ENCODE peak calls at places on chromosomes 6 and 20, in four cellular contexts. One of them, this sample, is unnamed.

GRCh38 chr20:14865169-14865568 is 527.8 kb upstream of the FLRT3 start:
- DNase-seq in choroid plexus epithelial cell: peak
- DNase-seq in CD8-positive, alpha-beta T cell: no peak
- DNase-seq in fibroblast of pulmonary artery: peak
- DNase-seq in this sample: no peak

GRCh38 chr6:2630891-2631458 is 119.7 kb downstream of the MYLK4 start:
- DNase-seq in choroid plexus epithelial cell: peak
- DNase-seq in CD8-positive, alpha-beta T cell: no peak
- DNase-seq in fibroblast of pulmonary artery: peak
- DNase-seq in this sample: no peak

GRCh38 chr6:40962241-40962640 is 76.8 kb downstream of the UNC5CL start:
- DNase-seq in choroid plexus epithelial cell: peak
- DNase-seq in CD8-positive, alpha-beta T cell: no peak
- DNase-seq in fibroblast of pulmonary artery: peak
- DNase-seq in this sample: no peak

GRCh38 chr20:9572690-9573089 is 58.3 kb downstream of the LAMP5 start:
- DNase-seq in choroid plexus epithelial cell: no peak
- DNase-seq in CD8-positive, alpha-beta T cell: no peak
- DNase-seq in fibroblast of pulmonary artery: no peak
- DNase-seq in this sample: no peak

GRCh38 chr20:53716385-53716784 is 122.7 kb upstream of the ZNF217 start:
- DNase-seq in choroid plexus epithelial cell: no peak
- DNase-seq in CD8-positive, alpha-beta T cell: no peak
- DNase-seq in fibroblast of pulmonary artery: no peak
- DNase-seq in this sample: no peak

GRCh38 chr6:151627689-151628444 is 134.1 kb downstream of the CCDC170 start:
- DNase-seq in choroid plexus epithelial cell: peak
- DNase-seq in CD8-positive, alpha-beta T cell: no peak
- DNase-seq in fibroblast of pulmonary artery: no peak
- DNase-seq in this sample: no peak

GRCh38 chr6:140857734-140858380 is 1274.9 kb upstream of the GJE1 start:
- DNase-seq in choroid plexus epithelial cell: peak
- DNase-seq in CD8-positive, alpha-beta T cell: no peak
- DNase-seq in fibroblast of pulmonary artery: peak
- DNase-seq in this sample: no peak

GRCh38 chr6:16136536-16137450 is 7.9 kb downstream of the MYLIP start:
- DNase-seq in choroid plexus epithelial cell: peak
- DNase-seq in CD8-positive, alpha-beta T cell: no peak
- DNase-seq in fibroblast of pulmonary artery: peak
- DNase-seq in this sample: no peak

GRCh38 chr20:13610205-13610604 is 28.5 kb downstream of the TASP1 start:
- DNase-seq in choroid plexus epithelial cell: no peak
- DNase-seq in CD8-positive, alpha-beta T cell: no peak
- DNase-seq in fibroblast of pulmonary artery: no peak
- DNase-seq in this sample: peak

GRCh38 chr6:16674666-16675392 is 86.4 kb downstream of the ATXN1 start:
- DNase-seq in choroid plexus epithelial cell: peak
- DNase-seq in CD8-positive, alpha-beta T cell: no peak
- DNase-seq in fibroblast of pulmonary artery: peak
- DNase-seq in this sample: no peak

GRCh38 chr6:150072201-150072600 is 3.3 kb upstream of the ULBP3 start:
- DNase-seq in choroid plexus epithelial cell: no peak
- DNase-seq in CD8-positive, alpha-beta T cell: peak
- DNase-seq in fibroblast of pulmonary artery: no peak
- DNase-seq in this sample: no peak

GRCh38 chr6:30244560-30244959 is 31.4 kb upstream of the TRIM26 start:
- DNase-seq in choroid plexus epithelial cell: no peak
- DNase-seq in CD8-positive, alpha-beta T cell: no peak
- DNase-seq in fibroblast of pulmonary artery: no peak
- DNase-seq in this sample: no peak

GRCh38 chr6:130365166-130366010 is 429 bp upstream of the TMEM200A start:
- DNase-seq in choroid plexus epithelial cell: peak
- DNase-seq in CD8-positive, alpha-beta T cell: peak
- DNase-seq in fibroblast of pulmonary artery: peak
- DNase-seq in this sample: peak

GRCh38 chr20:33026779-33027759 is 4.4 kb upstream of the BPIFB6 start:
- DNase-seq in choroid plexus epithelial cell: no peak
- DNase-seq in CD8-positive, alpha-beta T cell: no peak
- DNase-seq in fibroblast of pulmonary artery: no peak
- DNase-seq in this sample: no peak

GRCh38 chr6:29938746-29939508 is 3.4 kb upstream of the HLA-A start:
- DNase-seq in choroid plexus epithelial cell: no peak
- DNase-seq in CD8-positive, alpha-beta T cell: no peak
- DNase-seq in fibroblast of pulmonary artery: no peak
- DNase-seq in this sample: peak

GRCh38 chr6:108853077-108853476 is 4.9 kb downstream of the ARMC2 start:
- DNase-seq in choroid plexus epithelial cell: no peak
- DNase-seq in CD8-positive, alpha-beta T cell: no peak
- DNase-seq in fibroblast of pulmonary artery: no peak
- DNase-seq in this sample: no peak

GRCh38 chr20:33948480-33948879 is 45.2 kb upstream of the RALY start:
- DNase-seq in choroid plexus epithelial cell: no peak
- DNase-seq in CD8-positive, alpha-beta T cell: no peak
- DNase-seq in fibroblast of pulmonary artery: no peak
- DNase-seq in this sample: no peak

GRCh38 chr20:10531848-10532247 is 96.7 kb downstream of the SLX4IP start:
- DNase-seq in choroid plexus epithelial cell: peak
- DNase-seq in CD8-positive, alpha-beta T cell: no peak
- DNase-seq in fibroblast of pulmonary artery: peak
- DNase-seq in this sample: no peak

GRCh38 chr6:141780296-141780695 is 352.4 kb upstream of the GJE1 start:
- DNase-seq in choroid plexus epithelial cell: no peak
- DNase-seq in CD8-positive, alpha-beta T cell: no peak
- DNase-seq in fibroblast of pulmonary artery: no peak
- DNase-seq in this sample: no peak

GRCh38 chr6:79005497-79005896 is 72.6 kb downstream of the PHIP start:
- DNase-seq in choroid plexus epithelial cell: no peak
- DNase-seq in CD8-positive, alpha-beta T cell: no peak
- DNase-seq in fibroblast of pulmonary artery: no peak
- DNase-seq in this sample: no peak

GRCh38 chr20:38805502-38805957 is at the start of gene PPP1R16B:
- DNase-seq in choroid plexus epithelial cell: no peak
- DNase-seq in CD8-positive, alpha-beta T cell: peak
- DNase-seq in fibroblast of pulmonary artery: peak
- DNase-seq in this sample: peak

GRCh38 chr6:33812669-33813068 is 8.9 kb upstream of the MLN start:
- DNase-seq in choroid plexus epithelial cell: peak
- DNase-seq in CD8-positive, alpha-beta T cell: peak
- DNase-seq in fibroblast of pulmonary artery: peak
- DNase-seq in this sample: peak

GRCh38 chr6:40343887-40344565 is 243.1 kb downstream of the LRFN2 start:
- DNase-seq in choroid plexus epithelial cell: no peak
- DNase-seq in CD8-positive, alpha-beta T cell: peak
- DNase-seq in fibroblast of pulmonary artery: no peak
- DNase-seq in this sample: no peak

GRCh38 chr20:59771506-59772372 is 161.7 kb downstream of the SYCP2 start:
- DNase-seq in choroid plexus epithelial cell: no peak
- DNase-seq in CD8-positive, alpha-beta T cell: no peak
- DNase-seq in fibroblast of pulmonary artery: no peak
- DNase-seq in this sample: no peak

GRCh38 chr20:15642099-15642498 is 931.1 kb downstream of the KIF16B start:
- DNase-seq in choroid plexus epithelial cell: no peak
- DNase-seq in CD8-positive, alpha-beta T cell: no peak
- DNase-seq in fibroblast of pulmonary artery: no peak
- DNase-seq in this sample: no peak

GRCh38 chr6:156832166-156832743 is 55.1 kb downstream of the ARID1B start:
- DNase-seq in choroid plexus epithelial cell: peak
- DNase-seq in CD8-positive, alpha-beta T cell: no peak
- DNase-seq in fibroblast of pulmonary artery: peak
- DNase-seq in this sample: no peak

GRCh38 chr20:13857304-13857703 is 72.5 kb downstream of the NDUFAF5 start:
- DNase-seq in choroid plexus epithelial cell: no peak
- DNase-seq in CD8-positive, alpha-beta T cell: no peak
- DNase-seq in fibroblast of pulmonary artery: no peak
- DNase-seq in this sample: no peak

GRCh38 chr6:145891126-145891525 is 73.0 kb downstream of the SHPRH start:
- DNase-seq in choroid plexus epithelial cell: peak
- DNase-seq in CD8-positive, alpha-beta T cell: no peak
- DNase-seq in fibroblast of pulmonary artery: peak
- DNase-seq in this sample: no peak

GRCh38 chr6:155084431-155085123 is 89.5 kb downstream of the TIAM2 start:
- DNase-seq in choroid plexus epithelial cell: peak
- DNase-seq in CD8-positive, alpha-beta T cell: no peak
- DNase-seq in fibroblast of pulmonary artery: peak
- DNase-seq in this sample: no peak

GRCh38 chr20:59007758-59008511 is 881 bp upstream of the CTSZ start:
- DNase-seq in choroid plexus epithelial cell: no peak
- DNase-seq in CD8-positive, alpha-beta T cell: no peak
- DNase-seq in fibroblast of pulmonary artery: no peak
- DNase-seq in this sample: no peak

GRCh38 chr6:42915737-42916136 is at the start of gene PTCRA:
- DNase-seq in choroid plexus epithelial cell: no peak
- DNase-seq in CD8-positive, alpha-beta T cell: no peak
- DNase-seq in fibroblast of pulmonary artery: no peak
- DNase-seq in this sample: no peak

GRCh38 chr6:93896081-93896480 is 476.7 kb upstream of the EPHA7 start:
- DNase-seq in choroid plexus epithelial cell: peak
- DNase-seq in CD8-positive, alpha-beta T cell: no peak
- DNase-seq in fibroblast of pulmonary artery: no peak
- DNase-seq in this sample: no peak

GRCh38 chr6:168272379-168273011 is 47.1 kb downstream of the DACT2 start:
- DNase-seq in choroid plexus epithelial cell: no peak
- DNase-seq in CD8-positive, alpha-beta T cell: no peak
- DNase-seq in fibroblast of pulmonary artery: no peak
- DNase-seq in this sample: no peak

GRCh38 chr20:3404402-3404801 is 3.1 kb downstream of the DNAAF9 start:
- DNase-seq in choroid plexus epithelial cell: peak
- DNase-seq in CD8-positive, alpha-beta T cell: no peak
- DNase-seq in fibroblast of pulmonary artery: no peak
- DNase-seq in this sample: no peak

GRCh38 chr6:100088009-100088408 is 94.0 kb upstream of the MCHR2 start:
- DNase-seq in choroid plexus epithelial cell: peak
- DNase-seq in CD8-positive, alpha-beta T cell: no peak
- DNase-seq in fibroblast of pulmonary artery: peak
- DNase-seq in this sample: no peak

GRCh38 chr20:4637081-4637797 is 84.5 kb upstream of the PRND start:
- DNase-seq in choroid plexus epithelial cell: no peak
- DNase-seq in CD8-positive, alpha-beta T cell: no peak
- DNase-seq in fibroblast of pulmonary artery: no peak
- DNase-seq in this sample: no peak

GRCh38 chr6:21791596-21791995 is 198.0 kb downstream of the SOX4 start:
- DNase-seq in choroid plexus epithelial cell: peak
- DNase-seq in CD8-positive, alpha-beta T cell: no peak
- DNase-seq in fibroblast of pulmonary artery: peak
- DNase-seq in this sample: no peak

GRCh38 chr20:40887100-40887499 is 141.5 kb upstream of the TOP1 start:
- DNase-seq in choroid plexus epithelial cell: no peak
- DNase-seq in CD8-positive, alpha-beta T cell: no peak
- DNase-seq in fibroblast of pulmonary artery: no peak
- DNase-seq in this sample: no peak

DNA sequence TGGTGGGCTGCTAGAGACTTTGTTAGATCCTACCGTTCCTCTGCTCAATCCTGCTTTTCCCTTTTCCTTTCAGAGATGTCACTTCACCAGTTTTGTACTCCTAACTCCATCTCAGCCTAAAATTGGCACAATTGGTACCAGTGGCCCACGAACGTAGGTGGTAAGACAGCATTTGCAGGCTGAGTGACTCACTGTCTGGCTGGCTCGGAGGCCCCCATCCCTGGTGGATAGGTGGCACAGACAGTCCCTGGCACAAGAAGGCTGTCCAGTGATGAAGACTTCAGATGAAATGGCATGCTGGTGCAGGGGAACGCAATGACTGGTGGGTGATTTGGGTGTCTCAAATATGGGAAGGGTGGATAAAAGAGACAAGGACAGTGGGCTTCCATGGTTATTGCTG is 11.1 kb downstream of the HEBP2 start:
- DNase-seq in choroid plexus epithelial cell: no peak
- DNase-seq in CD8-positive, alpha-beta T cell: no peak
- DNase-seq in fibroblast of pulmonary artery: no peak
- DNase-seq in this sample: no peak
- TF ChIP-seq CTCF in choroid plexus epithelial cell: no peak
- TF ChIP-seq CTCF in CD8-positive, alpha-beta T cell: no peak
- TF ChIP-seq CTCF in fibroblast of pulmonary artery: no peak
- TF ChIP-seq CTCF in this sample: no peak

GRCh38 chr20:35617397-35618031 is 1.9 kb downstream of the SPAG4 start:
- DNase-seq in choroid plexus epithelial cell: peak
- DNase-seq in CD8-positive, alpha-beta T cell: peak
- DNase-seq in fibroblast of pulmonary artery: peak
- DNase-seq in this sample: peak
- TF ChIP-seq CTCF in choroid plexus epithelial cell: peak
- TF ChIP-seq CTCF in CD8-positive, alpha-beta T cell: no peak
- TF ChIP-seq CTCF in fibroblast of pulmonary artery: peak
- TF ChIP-seq CTCF in this sample: no peak

DNA sequence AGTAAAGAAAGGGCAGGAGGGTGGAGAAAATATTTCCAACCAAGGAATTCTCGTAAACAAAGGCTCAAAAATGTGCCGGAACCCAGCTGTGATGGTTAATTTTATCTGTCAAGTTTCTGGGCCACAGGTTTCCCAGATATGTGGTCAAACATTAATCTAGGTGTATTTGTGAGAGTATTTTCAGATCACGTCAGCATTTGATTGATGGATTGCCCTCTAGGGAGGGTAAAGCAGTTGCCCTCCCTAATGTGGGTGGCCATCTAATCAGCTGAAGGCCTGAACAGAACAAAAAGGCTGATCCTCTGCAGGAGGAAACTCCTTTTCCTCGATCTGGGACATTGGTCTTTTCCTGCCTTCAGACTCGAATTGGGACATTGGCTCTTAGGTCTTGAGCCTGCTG is 298.7 kb upstream of the TCF21 start:
- DNase-seq in choroid plexus epithelial cell: no peak
- DNase-seq in CD8-positive, alpha-beta T cell: no peak
- DNase-seq in fibroblast of pulmonary artery: no peak
- DNase-seq in this sample: no peak
- TF ChIP-seq CTCF in choroid plexus epithelial cell: no peak
- TF ChIP-seq CTCF in CD8-positive, alpha-beta T cell: no peak
- TF ChIP-seq CTCF in fibroblast of pulmonary artery: no peak
- TF ChIP-seq CTCF in this sample: no peak

GRCh38 chr20:1673424-1673823 is 15.8 kb upstream of the SIRPG start:
- DNase-seq in choroid plexus epithelial cell: no peak
- DNase-seq in CD8-positive, alpha-beta T cell: no peak
- DNase-seq in fibroblast of pulmonary artery: no peak
- DNase-seq in this sample: no peak

GRCh38 chr20:1674361-1674760 is 16.8 kb upstream of the SIRPG start:
- DNase-seq in choroid plexus epithelial cell: no peak
- DNase-seq in CD8-positive, alpha-beta T cell: peak
- DNase-seq in fibroblast of pulmonary artery: no peak
- DNase-seq in this sample: no peak

GRCh38 chr20:1671891-1672669 is 14.5 kb upstream of the SIRPG start:
- DNase-seq in choroid plexus epithelial cell: no peak
- DNase-seq in CD8-positive, alpha-beta T cell: no peak
- DNase-seq in fibroblast of pulmonary artery: no peak
- DNase-seq in this sample: no peak

GRCh38 chr20:1674990-1675389 is 17.4 kb upstream of the SIRPG start:
- DNase-seq in choroid plexus epithelial cell: no peak
- DNase-seq in CD8-positive, alpha-beta T cell: no peak
- DNase-seq in fibroblast of pulmonary artery: no peak
- DNase-seq in this sample: no peak

GRCh38 chr20:1672728-1673127 is 15.1 kb upstream of the SIRPG start:
- DNase-seq in choroid plexus epithelial cell: no peak
- DNase-seq in CD8-positive, alpha-beta T cell: no peak
- DNase-seq in fibroblast of pulmonary artery: no peak
- DNase-seq in this sample: no peak
- TF ChIP-seq CTCF in choroid plexus epithelial cell: no peak
- TF ChIP-seq CTCF in CD8-positive, alpha-beta T cell: no peak
- TF ChIP-seq CTCF in fibroblast of pulmonary artery: no peak
- TF ChIP-seq CTCF in this sample: no peak